ENCODE peak calls at places on chromosomes 16 and 17, in four cellular contexts. Y, H, O and P are unnamed samples.

GRCh38 chr16:27401768-27402568 is at the start of gene IL21R:
- DNase-seq in Y (no peak), H (no peak), O (peak), P (no peak)

GRCh38 chr17:40564195-40564882 is 933 bp downstream of the CCR7 start:
- DNase-seq in Y (no peak), H (no peak), O (no peak), P (no peak)

GRCh38 chr16:12089492-12090161 is 113.1 kb downstream of the SNX29 start:
- DNase-seq in Y (no peak), H (peak), O (no peak), P (no peak)

GRCh38 chr17:40432864-40433528 is 10.3 kb upstream of the IGFBP4 start:
- DNase-seq in Y (no peak), H (no peak), O (no peak), P (no peak)

GRCh38 chr17:50079334-50080095 is 15.6 kb upstream of the PDK2 start:
- DNase-seq in Y (peak), H (peak), O (peak), P (peak)

GRCh38 chr16:70591609-70592008 is 54.8 kb upstream of the IL34 start:
- DNase-seq in Y (no peak), H (no peak), O (no peak), P (no peak)

GRCh38 chr17:36686123-36686669 is 84.8 kb downstream of the MRM1 start:
- DNase-seq in Y (no peak), H (no peak), O (peak), P (peak)

GRCh38 chr17:79838541-79839274 is 532 bp downstream of the CBX4 start:
- DNase-seq in Y (peak), H (peak), O (peak), P (no peak)

GRCh38 chr17:75785770-75786538 is 1.3 kb downstream of the UNK start:
- DNase-seq in Y (no peak), H (no peak), O (peak), P (no peak)

GRCh38 chr16:87723224-87723619 is 42.6 kb downstream of the KLHDC4 start:
- DNase-seq in Y (no peak), H (no peak), O (peak), P (no peak)

GRCh38 chr16:84532855-84533486 is 28.5 kb upstream of the MEAK7 start:
- DNase-seq in Y (no peak), H (no peak), O (no peak), P (no peak)

GRCh38 chr16:73126453-73126853 is 78.5 kb upstream of the ZFHX3 start:
- DNase-seq in Y (no peak), H (no peak), O (peak), P (no peak)

GRCh38 chr17:19703106-19703775 is 13.1 kb downstream of the SLC47A2 start:
- DNase-seq in Y (no peak), H (no peak), O (no peak), P (no peak)

GRCh38 chr17:68452724-68453290 is 4.5 kb downstream of the WIPI1 start:
- DNase-seq in Y (no peak), H (no peak), O (no peak), P (no peak)

GRCh38 chr17:72392056-72393010 is 271.5 kb downstream of the SOX9 start:
- DNase-seq in Y (no peak), H (no peak), O (peak), P (no peak)

GRCh38 chr16:66619534-66620418 is 15.3 kb downstream of the CMTM3 start:
- DNase-seq in Y (no peak), H (no peak), O (peak), P (no peak)

GRCh38 chr17:46182961-46183360 is 10.3 kb downstream of the KANSL1 start:
- DNase-seq in Y (no peak), H (no peak), O (no peak), P (no peak)

DNA sequence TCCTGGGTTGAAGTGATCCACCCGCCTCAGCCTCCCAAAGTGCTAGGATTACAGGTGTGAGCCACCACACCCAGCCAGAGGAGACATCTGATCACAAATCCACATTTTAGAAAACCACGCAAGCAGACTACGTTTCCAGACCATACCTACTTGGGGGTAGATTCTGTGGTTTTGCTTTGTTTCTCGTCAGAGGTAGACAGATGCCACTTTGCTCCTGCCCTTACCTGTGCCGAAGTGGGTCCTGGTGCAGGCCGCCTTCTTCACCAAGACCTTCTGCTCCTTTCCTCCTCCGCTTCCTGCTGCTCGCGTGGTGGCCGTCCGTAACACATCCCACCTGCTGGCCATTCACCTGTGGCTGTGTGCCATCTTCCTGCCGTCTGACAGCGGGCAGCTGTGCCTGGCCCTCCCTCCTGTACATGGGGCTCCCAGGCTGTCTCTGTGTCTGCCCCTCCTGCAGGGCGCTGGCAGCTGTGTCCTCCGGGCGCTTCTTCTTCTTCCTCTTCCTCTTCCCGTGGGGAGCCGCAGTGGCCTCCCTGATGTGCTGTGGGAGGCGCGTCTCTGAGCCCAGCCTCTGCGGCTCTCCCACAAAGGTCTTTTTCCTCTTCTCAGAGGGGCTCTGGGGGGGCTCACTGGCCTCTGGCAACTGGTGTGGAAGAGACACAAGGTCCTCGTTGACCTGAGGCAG is 21.2 kb upstream of the CYTH1 start:
- DNase-seq in Y (no peak), H (no peak), O (no peak), P (no peak)
- TF ChIP-seq CTCF in Y (no peak), H (no peak), O (no peak), P (no peak)

GRCh38 chr17:33964344-33964979 is 290.6 kb upstream of the CCL2 start:
- DNase-seq in Y (no peak), H (no peak), O (no peak), P (no peak)
- TF ChIP-seq CTCF in Y (no peak), H (peak), O (no peak), P (no peak)

DNA sequence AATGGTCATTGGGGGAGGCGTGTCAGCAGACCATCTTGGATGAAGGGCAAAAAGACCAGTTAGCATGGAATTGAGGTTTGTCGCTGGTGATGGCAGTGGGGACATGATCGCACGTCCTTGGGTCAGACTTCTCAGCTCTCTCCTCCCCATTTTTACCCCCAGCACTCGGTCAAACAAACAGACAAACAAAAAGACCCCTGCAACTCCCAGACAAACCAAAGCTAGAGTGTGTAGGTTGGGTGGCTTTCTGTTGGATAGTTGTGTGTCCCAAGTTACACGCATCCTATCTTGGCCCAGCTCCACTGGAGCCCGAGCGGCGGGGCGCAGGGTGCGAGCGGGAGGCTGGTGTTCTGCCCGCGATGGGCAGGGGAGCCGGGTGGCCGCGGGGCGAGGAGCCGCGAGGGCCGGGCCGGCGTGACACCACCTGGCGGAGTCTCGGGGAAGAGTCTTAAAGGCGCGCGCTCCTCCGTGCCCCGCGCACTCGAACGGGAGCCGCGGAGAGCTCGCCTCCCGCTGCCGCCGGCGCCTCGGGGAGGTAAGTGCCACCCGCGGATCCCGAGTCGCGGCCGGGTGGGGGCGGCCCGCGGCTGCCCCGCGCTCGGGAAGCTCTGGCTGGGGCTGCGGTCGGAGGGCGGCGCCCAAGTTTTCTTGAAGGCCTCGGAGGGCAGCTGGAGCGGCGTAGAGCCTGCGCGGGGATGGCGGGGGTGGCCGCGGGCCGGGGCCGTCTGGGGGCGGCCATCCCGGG is 18.5 kb upstream of the NTN1 start:
- DNase-seq in Y (peak), H (peak), O (no peak), P (no peak)
- TF ChIP-seq CTCF in Y (peak), H (no peak), O (no peak), P (peak)

GRCh38 chr17:8190506-8190905 is 526 bp upstream of the BORCS6 start:
- DNase-seq in Y (no peak), H (no peak), O (no peak), P (no peak)
- TF ChIP-seq CTCF in Y (no peak), H (no peak), O (no peak), P (no peak)

DNA sequence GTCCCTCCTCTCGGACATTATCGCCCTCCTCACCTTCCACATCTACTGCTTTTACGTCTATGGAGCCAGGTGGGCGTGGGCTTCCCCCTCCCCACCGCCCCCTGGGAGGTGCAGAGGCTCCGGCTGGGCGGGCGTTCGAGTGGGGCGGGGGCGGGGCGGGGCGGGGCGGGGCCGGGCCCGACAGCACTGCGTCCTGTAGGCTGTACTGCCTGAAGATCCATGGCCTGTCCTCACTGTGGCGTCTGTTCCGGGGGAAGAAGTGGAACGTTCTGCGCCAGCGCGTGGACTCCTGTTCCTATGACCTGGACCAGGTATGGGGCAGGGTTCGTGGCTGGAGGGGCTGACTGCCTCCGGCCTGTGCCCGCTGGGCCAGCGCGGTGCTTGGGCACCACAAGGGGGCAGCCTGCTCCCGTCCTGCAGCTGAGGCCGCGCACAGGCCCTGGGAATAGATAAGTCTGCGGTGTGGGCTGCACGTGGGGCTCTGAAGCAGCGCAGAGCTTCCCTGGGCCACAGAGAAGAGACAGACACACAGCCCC is 9.2 kb downstream of the PIGQ start:
- DNase-seq in Y (peak), H (peak), O (no peak), P (no peak)
- TF ChIP-seq CTCF in Y (peak), H (peak), O (peak), P (peak)

GRCh38 chr16:68444058-68444657 is 4.2 kb downstream of the SMPD3 start:
- DNase-seq in Y (no peak), H (peak), O (peak), P (no peak)

GRCh38 chr16:68446941-68447675 is 1.2 kb downstream of the SMPD3 start:
- DNase-seq in Y (no peak), H (peak), O (no peak), P (no peak)

GRCh38 chr16:68448360-68448970 is at the start of gene SMPD3:
- DNase-seq in Y (peak), H (peak), O (peak), P (peak)

GRCh38 chr16:68447721-68448359 is 468 bp downstream of the SMPD3 start:
- DNase-seq in Y (no peak), H (no peak), O (no peak), P (no peak)

GRCh38 chr16:68445458-68445857 is 2.9 kb downstream of the SMPD3 start:
- DNase-seq in Y (peak), H (peak), O (peak), P (no peak)
- TF ChIP-seq CTCF in Y (peak), H (peak), O (peak), P (peak)

GRCh38 chr17:66918896-66919295 is 45.6 kb upstream of the CACNG4 start:
- DNase-seq in Y (no peak), H (no peak), O (no peak), P (no peak)

GRCh38 chr17:66916946-66917345 is 47.6 kb upstream of the CACNG4 start:
- DNase-seq in Y (no peak), H (no peak), O (no peak), P (no peak)

GRCh38 chr17:66915792-66916191 is 48.7 kb upstream of the CACNG4 start:
- DNase-seq in Y (no peak), H (no peak), O (no peak), P (no peak)

GRCh38 chr17:66910651-66911285 is 53.7 kb upstream of the CACNG4 start:
- DNase-seq in Y (no peak), H (no peak), O (no peak), P (no peak)

GRCh38 chr17:66915204-66915611 is 49.3 kb upstream of the CACNG4 start:
- DNase-seq in Y (peak), H (peak), O (no peak), P (no peak)
- TF ChIP-seq CTCF in Y (peak), H (no peak), O (peak), P (peak)